ENCODE peak calls at places on chromosome 10, in eight cellular contexts. P is neural progenitor cell, A is GM23248, K is GM23338, D is PC-9, J is endothelial cell of umbilical vein, W is hepatocyte, M is mammary epithelial cell. Z is an unnamed sample.
A peak's percentile ranks its signal among the peaks of the same experiment; 100 is the strongest.

GRCh38 chr10:76649723-76650127 is 987.9 kb downstream of the KCNMA1 start:
- DNase-seq in J (no peak), W (peak; percentile 78), P (no peak), D (no peak), M (peak; percentile 13), A (peak; percentile 86), K (no peak), Z (peak; percentile 64)

GRCh38 chr10:60203993-60204618 is 185.6 kb downstream of the ANK3 start:
- DNase-seq in M (peak; percentile 15), A (peak; percentile 72), J (peak; percentile 48), D (no peak), W (peak; percentile 60), K (peak; percentile 70), P (peak; percentile 66), Z (no peak)

GRCh38 chr10:27474741-27475140 is 29.4 kb upstream of the RAB18 start:
- DNase-seq in W (no peak), P (no peak), D (no peak), M (peak; percentile 76), J (no peak), A (peak; percentile 39), K (no peak), Z (no peak)

GRCh38 chr10:14560794-14561765 is 213.6 kb downstream of the FAM107B start:
- DNase-seq in W (no peak), M (no peak), D (peak; percentile 38), A (no peak), J (no peak), P (no peak), K (no peak), Z (no peak)

GRCh38 chr10:49550563-49550962 is 11.6 kb upstream of the ERCC6 start:
- DNase-seq in W (no peak), D (peak; percentile 75), A (peak; percentile 77), J (peak; percentile 64), M (peak; percentile 94), P (no peak), K (peak; percentile 17), Z (peak; percentile 89)

GRCh38 chr10:14215601-14216000 is 115.1 kb downstream of the FRMD4A start:
- DNase-seq in D (no peak), K (no peak), J (no peak), P (no peak), M (no peak), W (no peak), A (no peak), Z (no peak)

GRCh38 chr10:18689498-18689897 is 30.3 kb downstream of the ARL5B start:
- DNase-seq in P (peak; percentile 7), M (no peak), A (peak; percentile 65), K (peak; percentile 33), J (no peak), W (peak; percentile 43), D (no peak), Z (no peak)

GRCh38 chr10:123772645-123773508 is 106.7 kb downstream of the GPR26 start:
- DNase-seq in W (no peak), M (no peak), A (no peak), P (no peak), K (no peak), D (no peak), J (no peak), Z (no peak)

GRCh38 chr10:73859441-73860049 is 14.8 kb downstream of the CAMK2G start:
- DNase-seq in W (no peak), A (peak; percentile 44), M (no peak), K (no peak), P (no peak), J (no peak), D (no peak), Z (no peak)

GRCh38 chr10:104580321-104580720 is 60.8 kb upstream of the SORCS3 start:
- DNase-seq in A (peak; percentile 83), W (no peak), K (no peak), D (no peak), P (no peak), J (no peak), M (no peak), Z (peak; percentile 16)

GRCh38 chr10:69846252-69847000 is 44.7 kb downstream of the COL13A1 start:
- DNase-seq in D (no peak), W (no peak), K (no peak), J (no peak), M (no peak), A (no peak), P (peak; percentile 40), Z (no peak)

GRCh38 chr10:111323567-111323966 is 246.7 kb downstream of the ADRA2A start:
- DNase-seq in A (peak; percentile 56), D (no peak), J (no peak), M (no peak), K (peak; percentile 41), W (no peak), P (peak; percentile 24), Z (no peak)

GRCh38 chr10:123146013-123146891 is 1.7 kb upstream of the HMX2 start:
- DNase-seq in K (peak; percentile 43), M (no peak), A (peak; percentile 41), J (no peak), P (peak; percentile 71), D (no peak), W (no peak), Z (no peak)

GRCh38 chr10:26700884-26701630 is 3.6 kb downstream of the PDSS1 start:
- DNase-seq in D (no peak), M (no peak), K (no peak), A (no peak), J (no peak), P (no peak), W (no peak), Z (no peak)

GRCh38 chr10:59303018-59303417 is 59.3 kb downstream of the FAM13C start:
- DNase-seq in K (no peak), J (no peak), W (no peak), P (no peak), D (no peak), M (no peak), A (no peak), Z (no peak)

GRCh38 chr10:34157501-34157900 is 657.6 kb downstream of the PARD3 start:
- DNase-seq in P (no peak), K (no peak), M (peak; percentile 14), A (peak; percentile 70), W (no peak), J (no peak), D (no peak), Z (no peak)

GRCh38 chr10:48602401-48603135 is 2.3 kb downstream of the ARHGAP22 start:
- DNase-seq in D (no peak), A (peak; percentile 81), J (no peak), P (no peak), K (no peak), M (no peak), W (no peak), Z (no peak)

GRCh38 chr10:79905322-79906314 is 43.3 kb downstream of the SFTPD start:
- DNase-seq in P (no peak), K (no peak), A (peak; percentile 71), M (peak; percentile 14), W (peak; percentile 30), D (peak; percentile 12), J (peak; percentile 48), Z (peak; percentile 20)
- H3K4me2 ChIP-seq in P (peak overlapping the region; percentile 83), K (peak overlapping the region; percentile 91), A (peak overlapping the region; percentile 87), M (peak overlapping the region; percentile 89), W (peak overlapping the region; percentile 94), D (peak overlapping the region; percentile 98), J (peak overlapping the region; percentile 75), Z (peak overlapping the region; percentile 99)

DNA sequence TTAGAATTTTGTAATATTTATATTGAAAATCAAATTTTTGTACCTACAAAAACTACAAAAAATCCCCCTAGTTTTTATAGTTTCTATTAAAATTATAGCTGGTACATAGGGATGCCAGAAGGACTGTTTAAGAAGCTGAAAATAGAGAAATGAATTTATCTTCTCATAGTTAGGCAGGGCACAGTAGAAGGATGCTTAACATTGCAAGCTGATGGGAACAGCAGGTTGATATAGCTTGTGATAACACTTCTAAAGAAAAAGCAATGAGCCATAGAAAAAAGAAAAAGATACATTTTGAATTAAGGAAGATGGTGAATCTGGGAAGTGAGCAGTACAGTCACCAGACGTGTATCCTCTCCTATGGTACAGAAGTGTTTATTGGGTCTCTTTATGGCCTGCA is 32.0 kb downstream of the PTEN start:
- DNase-seq in M (no peak), P (no peak), D (no peak), J (no peak), A (no peak), K (no peak), W (no peak), Z (no peak)
- H3K79me2 ChIP-seq in M (peaks cover 83% of the 10 kb centered on the region), P (peaks cover 93% of the 10 kb centered on the region), D (peaks cover 48% of the 10 kb centered on the region), J (peaks cover 69% of the 10 kb centered on the region), A (peaks cover 100% of the 10 kb centered on the region), K (peaks cover 100% of the 10 kb centered on the region), W (peaks cover 96% of the 10 kb centered on the region), Z (peaks cover 83% of the 10 kb centered on the region)

GRCh38 chr10:62067560-62067959 is 166.1 kb downstream of the ARID5B start:
- DNase-seq in D (no peak), P (no peak), A (no peak), M (no peak), J (no peak), K (no peak), W (no peak), Z (no peak)

GRCh38 chr10:62071846-62072281 is 170.4 kb downstream of the ARID5B start:
- DNase-seq in D (no peak), W (no peak), P (peak; percentile 19), K (no peak), J (no peak), A (peak; percentile 73), M (no peak), Z (peak; percentile 77)

GRCh38 chr10:62069452-62070191 is 168.1 kb downstream of the ARID5B start:
- DNase-seq in P (no peak), W (no peak), A (no peak), D (no peak), J (no peak), K (no peak), M (no peak), Z (no peak)

GRCh38 chr10:62072901-62073300 is 171.4 kb downstream of the ARID5B start:
- DNase-seq in M (no peak), J (no peak), A (peak; percentile 59), D (no peak), W (no peak), K (no peak), P (no peak), Z (peak; percentile 76)

DNA sequence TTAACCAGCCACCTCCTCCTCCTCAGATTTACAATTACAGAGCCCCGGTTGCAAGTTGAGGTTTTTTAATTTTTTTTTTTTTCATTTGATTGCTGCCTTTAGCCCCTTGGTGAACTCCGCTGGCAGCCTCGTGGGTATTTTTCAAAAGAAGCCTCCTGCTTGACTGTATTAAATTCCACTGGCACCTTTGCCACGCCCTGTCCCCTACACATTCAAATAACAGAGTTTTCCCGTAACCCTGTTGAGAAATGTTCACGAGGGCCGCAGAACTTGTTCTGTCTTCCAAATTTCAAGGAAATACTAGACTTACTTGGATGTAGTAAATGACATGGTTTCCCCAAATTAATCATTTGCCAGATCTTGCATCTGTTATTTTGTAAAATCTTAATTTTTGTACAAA is 167.0 kb downstream of the ARID5B start:
- DNase-seq in M (no peak), W (no peak), K (no peak), D (no peak), P (no peak), A (no peak), J (no peak), Z (no peak)
- H3K4me2 ChIP-seq in M (no peak overlapping the region), W (no peak overlapping the region), K (no peak overlapping the region), D (no peak overlapping the region), P (no peak overlapping the region), A (no peak overlapping the region), J (no peak overlapping the region), Z (no peak overlapping the region)

DNA sequence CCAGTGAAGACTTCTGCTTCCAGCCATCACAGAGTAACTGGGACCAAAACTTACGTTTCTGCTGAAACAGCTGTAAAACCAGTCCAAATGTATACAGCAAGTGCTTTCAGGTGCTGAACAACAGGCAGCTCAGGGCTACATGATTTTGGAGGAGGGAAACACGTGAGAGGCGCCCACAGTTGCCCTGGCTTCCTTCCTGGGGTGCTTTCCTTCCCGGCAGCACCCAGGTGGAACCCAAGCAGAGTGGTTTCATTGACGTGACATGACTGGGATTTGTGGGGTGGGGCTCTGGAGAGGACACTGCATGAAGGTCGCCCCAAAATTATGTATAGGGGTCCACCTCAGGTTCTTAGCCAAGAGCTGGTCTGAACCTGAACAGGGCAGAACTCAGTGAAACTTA is 34.2 kb downstream of the IL2RA start:
- DNase-seq in J (no peak), D (no peak), W (no peak), M (no peak), P (no peak), K (no peak), A (no peak), Z (no peak)
- H3K79me2 ChIP-seq in J (no peaks in the 10 kb centered on the region), D (no peaks in the 10 kb centered on the region), W (no peaks in the 10 kb centered on the region), M (no peaks in the 10 kb centered on the region), P (no peaks in the 10 kb centered on the region), K (no peaks in the 10 kb centered on the region), A (no peaks in the 10 kb centered on the region), Z (no peaks in the 10 kb centered on the region)